ENCODE peak calls at places on chromosome 15, in six cellular contexts. One of them, this sample, is unnamed.

GRCh38 chr15:25810154-25810553 is 53.0 kb downstream of the ATP10A start:
- DNase-seq in Caco-2: no peak
- DNase-seq in astrocyte of the spinal cord: no peak
- DNase-seq in transverse colon: no peak
- DNase-seq in fibroblast of the aortic adventitia: no peak
- DNase-seq in OCI-LY7: no peak
- DNase-seq in this sample: no peak

GRCh38 chr15:31510003-31510402 is 183.4 kb downstream of the KLF13 start:
- DNase-seq in astrocyte of the spinal cord: no peak
- DNase-seq in Caco-2: no peak
- DNase-seq in OCI-LY7: no peak
- DNase-seq in transverse colon: no peak
- DNase-seq in fibroblast of the aortic adventitia: no peak
- DNase-seq in this sample: no peak

GRCh38 chr15:57118013-57118799 is 199.8 kb downstream of the TCF12 start:
- DNase-seq in transverse colon: no peak
- DNase-seq in astrocyte of the spinal cord: peak
- DNase-seq in Caco-2: no peak
- DNase-seq in fibroblast of the aortic adventitia: peak
- DNase-seq in OCI-LY7: no peak
- DNase-seq in this sample: no peak

GRCh38 chr15:64349375-64349774 is 6.6 kb downstream of the CSNK1G1 start:
- DNase-seq in transverse colon: no peak
- DNase-seq in fibroblast of the aortic adventitia: no peak
- DNase-seq in OCI-LY7: no peak
- DNase-seq in astrocyte of the spinal cord: no peak
- DNase-seq in Caco-2: no peak
- DNase-seq in this sample: no peak

GRCh38 chr15:39852237-39852636 is 67.8 kb downstream of the GPR176 start:
- DNase-seq in transverse colon: no peak
- DNase-seq in astrocyte of the spinal cord: peak
- DNase-seq in OCI-LY7: no peak
- DNase-seq in Caco-2: no peak
- DNase-seq in fibroblast of the aortic adventitia: peak
- DNase-seq in this sample: no peak

GRCh38 chr15:72342385-72342784 is 22.4 kb upstream of the CELF6 start:
- DNase-seq in fibroblast of the aortic adventitia: no peak
- DNase-seq in OCI-LY7: peak
- DNase-seq in Caco-2: peak
- DNase-seq in astrocyte of the spinal cord: no peak
- DNase-seq in transverse colon: peak
- DNase-seq in this sample: no peak

GRCh38 chr15:61715082-61715481 is 345.2 kb downstream of the VPS13C start:
- DNase-seq in fibroblast of the aortic adventitia: no peak
- DNase-seq in transverse colon: no peak
- DNase-seq in Caco-2: no peak
- DNase-seq in OCI-LY7: no peak
- DNase-seq in astrocyte of the spinal cord: peak
- DNase-seq in this sample: no peak

GRCh38 chr15:88208305-88208704 is 48.2 kb downstream of the NTRK3 start:
- DNase-seq in transverse colon: no peak
- DNase-seq in fibroblast of the aortic adventitia: no peak
- DNase-seq in Caco-2: no peak
- DNase-seq in OCI-LY7: no peak
- DNase-seq in astrocyte of the spinal cord: no peak
- DNase-seq in this sample: no peak

GRCh38 chr15:31062965-31063355 is 38.6 kb downstream of the TRPM1 start:
- DNase-seq in Caco-2: no peak
- DNase-seq in fibroblast of the aortic adventitia: no peak
- DNase-seq in OCI-LY7: no peak
- DNase-seq in transverse colon: no peak
- DNase-seq in astrocyte of the spinal cord: no peak
- DNase-seq in this sample: no peak

GRCh38 chr15:66046326-66046725 is 177.0 kb downstream of the RAB11A start:
- DNase-seq in transverse colon: no peak
- DNase-seq in Caco-2: no peak
- DNase-seq in OCI-LY7: no peak
- DNase-seq in astrocyte of the spinal cord: no peak
- DNase-seq in fibroblast of the aortic adventitia: no peak
- DNase-seq in this sample: no peak

GRCh38 chr15:100997442-100997841 is 78.3 kb downstream of the LRRK1 start:
- DNase-seq in fibroblast of the aortic adventitia: peak
- DNase-seq in transverse colon: no peak
- DNase-seq in OCI-LY7: no peak
- DNase-seq in astrocyte of the spinal cord: peak
- DNase-seq in Caco-2: no peak
- DNase-seq in this sample: no peak

GRCh38 chr15:91302588-91303439 is 202.8 kb downstream of the SV2B start:
- DNase-seq in Caco-2: peak
- DNase-seq in OCI-LY7: peak
- DNase-seq in astrocyte of the spinal cord: peak
- DNase-seq in fibroblast of the aortic adventitia: peak
- DNase-seq in transverse colon: peak
- DNase-seq in this sample: peak

GRCh38 chr15:70428211-70428822 is 330.6 kb upstream of the TLE3 start:
- DNase-seq in astrocyte of the spinal cord: no peak
- DNase-seq in fibroblast of the aortic adventitia: no peak
- DNase-seq in OCI-LY7: no peak
- DNase-seq in Caco-2: no peak
- DNase-seq in transverse colon: no peak
- DNase-seq in this sample: no peak

GRCh38 chr15:54277834-54278233 is 299.6 kb downstream of the UNC13C start:
- DNase-seq in Caco-2: no peak
- DNase-seq in astrocyte of the spinal cord: no peak
- DNase-seq in OCI-LY7: no peak
- DNase-seq in fibroblast of the aortic adventitia: no peak
- DNase-seq in transverse colon: no peak
- DNase-seq in this sample: no peak

DNA sequence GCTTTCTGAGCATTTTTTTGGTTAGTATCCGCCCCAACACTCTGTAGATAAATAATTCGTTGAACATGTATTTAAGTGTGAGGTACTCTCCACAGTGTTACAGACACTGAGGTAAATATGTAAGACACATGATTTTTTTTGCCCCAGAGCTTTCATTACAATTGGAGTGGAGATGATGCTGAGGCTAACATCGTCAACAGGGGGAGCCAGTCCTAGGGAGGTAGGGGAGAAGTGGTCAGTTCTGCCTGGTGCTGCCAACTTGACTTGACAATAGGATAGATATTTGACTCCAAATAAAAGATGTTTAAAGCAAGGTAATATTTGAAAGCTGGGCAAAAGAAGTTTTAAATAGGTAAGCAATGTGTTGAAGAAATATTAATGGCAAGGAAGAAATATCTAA is 295.7 kb downstream of the UNC13C start:
- DNase-seq in astrocyte of the spinal cord: no peak
- DNase-seq in OCI-LY7: peak
- DNase-seq in fibroblast of the aortic adventitia: no peak
- DNase-seq in transverse colon: no peak
- DNase-seq in Caco-2: peak
- DNase-seq in this sample: no peak
- TF ChIP-seq CTCF in astrocyte of the spinal cord: no peak
- TF ChIP-seq CTCF in OCI-LY7: peak
- TF ChIP-seq CTCF in fibroblast of the aortic adventitia: no peak
- TF ChIP-seq CTCF in transverse colon: no peak
- TF ChIP-seq CTCF in Caco-2: peak
- TF ChIP-seq CTCF in this sample: no peak

GRCh38 chr15:33074942-33075341 is 119.6 kb downstream of the FMN1 start:
- DNase-seq in Caco-2: no peak
- DNase-seq in OCI-LY7: peak
- DNase-seq in transverse colon: peak
- DNase-seq in astrocyte of the spinal cord: no peak
- DNase-seq in fibroblast of the aortic adventitia: no peak
- DNase-seq in this sample: no peak
- TF ChIP-seq CTCF in Caco-2: no peak
- TF ChIP-seq CTCF in OCI-LY7: no peak
- TF ChIP-seq CTCF in transverse colon: peak
- TF ChIP-seq CTCF in astrocyte of the spinal cord: no peak
- TF ChIP-seq CTCF in fibroblast of the aortic adventitia: no peak
- TF ChIP-seq CTCF in this sample: no peak

DNA sequence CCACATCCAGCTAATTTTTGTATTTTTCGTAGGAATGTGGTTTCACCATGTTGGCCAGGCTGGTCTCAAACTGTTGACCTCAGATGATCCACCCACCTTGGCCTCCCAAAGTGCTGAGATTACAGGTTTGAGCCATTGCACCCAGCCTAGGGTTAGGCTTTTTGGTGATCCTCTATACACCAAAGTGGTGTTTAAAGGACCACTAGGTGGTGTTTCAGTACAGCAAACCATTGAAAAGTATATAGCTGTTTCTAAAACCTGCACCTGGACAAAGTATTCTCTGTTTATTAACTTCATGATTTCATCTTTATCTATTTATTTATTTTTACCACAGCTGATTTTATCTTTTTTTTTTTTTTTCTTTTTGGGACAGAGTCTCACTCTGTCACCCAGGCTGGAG is 68.4 kb downstream of the MINDY2 start:
- DNase-seq in transverse colon: no peak
- DNase-seq in astrocyte of the spinal cord: no peak
- DNase-seq in Caco-2: peak
- DNase-seq in OCI-LY7: peak
- DNase-seq in fibroblast of the aortic adventitia: peak
- DNase-seq in this sample: peak
- TF ChIP-seq CTCF in transverse colon: no peak
- TF ChIP-seq CTCF in astrocyte of the spinal cord: no peak
- TF ChIP-seq CTCF in Caco-2: peak
- TF ChIP-seq CTCF in OCI-LY7: peak
- TF ChIP-seq CTCF in fibroblast of the aortic adventitia: peak
- TF ChIP-seq CTCF in this sample: peak

DNA sequence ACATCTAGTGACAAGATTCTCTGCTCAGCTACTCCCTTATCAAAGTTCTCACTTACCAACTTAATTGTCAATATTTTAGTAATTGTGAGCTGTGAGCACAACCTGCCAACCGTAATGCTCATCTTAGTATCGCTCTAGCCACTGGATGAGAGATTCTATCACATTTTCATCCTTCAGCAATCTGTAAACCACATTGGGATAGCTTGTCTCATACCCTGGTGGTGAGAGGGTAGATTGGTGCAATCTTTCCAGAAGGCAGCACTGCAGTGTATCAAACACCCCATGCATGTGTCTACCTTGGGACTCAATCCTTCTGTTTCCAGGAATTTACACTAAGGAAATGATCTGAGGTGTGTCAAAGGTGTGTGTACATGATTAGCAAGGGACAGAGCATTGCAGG is 18.9 kb upstream of the ATP8B4 start:
- DNase-seq in astrocyte of the spinal cord: no peak
- DNase-seq in transverse colon: no peak
- DNase-seq in OCI-LY7: no peak
- DNase-seq in fibroblast of the aortic adventitia: peak
- DNase-seq in Caco-2: no peak
- DNase-seq in this sample: no peak
- TF ChIP-seq CTCF in astrocyte of the spinal cord: peak
- TF ChIP-seq CTCF in transverse colon: no peak
- TF ChIP-seq CTCF in OCI-LY7: no peak
- TF ChIP-seq CTCF in fibroblast of the aortic adventitia: peak
- TF ChIP-seq CTCF in Caco-2: no peak
- TF ChIP-seq CTCF in this sample: no peak

GRCh38 chr15:55334997-55335396 is 16.0 kb downstream of the PIGB start:
- DNase-seq in transverse colon: no peak
- DNase-seq in astrocyte of the spinal cord: no peak
- DNase-seq in fibroblast of the aortic adventitia: peak
- DNase-seq in OCI-LY7: no peak
- DNase-seq in Caco-2: no peak
- DNase-seq in this sample: no peak
- TF ChIP-seq CTCF in transverse colon: no peak
- TF ChIP-seq CTCF in astrocyte of the spinal cord: no peak
- TF ChIP-seq CTCF in fibroblast of the aortic adventitia: no peak
- TF ChIP-seq CTCF in OCI-LY7: no peak
- TF ChIP-seq CTCF in Caco-2: no peak
- TF ChIP-seq CTCF in this sample: no peak

GRCh38 chr15:79463781-79464270 is 31.7 kb downstream of the MINAR1 start:
- DNase-seq in astrocyte of the spinal cord: no peak
- DNase-seq in OCI-LY7: no peak
- DNase-seq in transverse colon: no peak
- DNase-seq in Caco-2: no peak
- DNase-seq in fibroblast of the aortic adventitia: no peak
- DNase-seq in this sample: no peak
- TF ChIP-seq CTCF in astrocyte of the spinal cord: no peak
- TF ChIP-seq CTCF in OCI-LY7: no peak
- TF ChIP-seq CTCF in transverse colon: no peak
- TF ChIP-seq CTCF in Caco-2: no peak
- TF ChIP-seq CTCF in fibroblast of the aortic adventitia: no peak
- TF ChIP-seq CTCF in this sample: no peak

This sample was measured in GM20000.